ENCODE peak calls at places on chromosome 17, in seven cellular contexts. One of them, this sample, is unnamed.
A peak's percentile ranks its signal among the peaks of the same experiment; 100 is the strongest.

GRCh38 chr17:14201087-14201486 is 35.6 kb downstream of the CDRT15 start:
- DNase-seq in heart left ventricle: no peak
- DNase-seq in H1: no peak
- DNase-seq in retinal pigment epithelial cell: no peak
- DNase-seq in aorta: no peak
- DNase-seq in K562: no peak
- DNase-seq in mucosa of descending colon: peak; percentile 45
- DNase-seq in this sample: peak; percentile 44

GRCh38 chr17:45895969-45896793 is 1.8 kb downstream of the MAPT start:
- DNase-seq in retinal pigment epithelial cell: no peak
- DNase-seq in H1: peak; percentile 60
- DNase-seq in K562: no peak
- DNase-seq in aorta: no peak
- DNase-seq in mucosa of descending colon: no peak
- DNase-seq in heart left ventricle: no peak
- DNase-seq in this sample: no peak

GRCh38 chr17:4110152-4110551 is 32.7 kb downstream of the ZZEF1 start:
- DNase-seq in retinal pigment epithelial cell: peak; percentile 37
- DNase-seq in H1: no peak
- DNase-seq in K562: no peak
- DNase-seq in mucosa of descending colon: no peak
- DNase-seq in aorta: no peak
- DNase-seq in heart left ventricle: no peak
- DNase-seq in this sample: peak; percentile 42

GRCh38 chr17:7557825-7558543 is 566 bp upstream of the TNFSF13 start:
- DNase-seq in retinal pigment epithelial cell: peak; percentile 43
- DNase-seq in H1: peak; percentile 81
- DNase-seq in aorta: peak; percentile 94
- DNase-seq in heart left ventricle: peak; percentile 90
- DNase-seq in mucosa of descending colon: peak; percentile 93
- DNase-seq in K562: no peak
- DNase-seq in this sample: peak; percentile 38

GRCh38 chr17:48471807-48472484 is 41.9 kb upstream of the SKAP1 start:
- DNase-seq in retinal pigment epithelial cell: no peak
- DNase-seq in aorta: no peak
- DNase-seq in K562: no peak
- DNase-seq in H1: no peak
- DNase-seq in heart left ventricle: no peak
- DNase-seq in mucosa of descending colon: no peak
- DNase-seq in this sample: no peak

GRCh38 chr17:70168044-70168978 is 1.0 kb upstream of the KCNJ2 start:
- DNase-seq in heart left ventricle: peak; percentile 68
- DNase-seq in retinal pigment epithelial cell: peak; percentile 58
- DNase-seq in aorta: peak; percentile 60
- DNase-seq in mucosa of descending colon: peak; percentile 83
- DNase-seq in K562: peak; percentile 19
- DNase-seq in H1: peak; percentile 65
- DNase-seq in this sample: peak; percentile 66

GRCh38 chr17:1179635-1180433 is at the start of gene ABR:
- DNase-seq in retinal pigment epithelial cell: no peak
- DNase-seq in aorta: peak; percentile 77
- DNase-seq in H1: peak; percentile 82
- DNase-seq in heart left ventricle: peak; percentile 60
- DNase-seq in K562: peak; percentile 78
- DNase-seq in mucosa of descending colon: peak; percentile 51
- DNase-seq in this sample: peak; percentile 47

GRCh38 chr17:17670701-17671319 is 10.4 kb upstream of the RAI1 start:
- DNase-seq in K562: no peak
- DNase-seq in mucosa of descending colon: no peak
- DNase-seq in H1: no peak
- DNase-seq in aorta: no peak
- DNase-seq in heart left ventricle: no peak
- DNase-seq in retinal pigment epithelial cell: no peak
- DNase-seq in this sample: no peak

GRCh38 chr17:56653877-56654276 is 60.4 kb downstream of the NOG start:
- DNase-seq in mucosa of descending colon: peak; percentile 12
- DNase-seq in aorta: no peak
- DNase-seq in K562: peak; percentile 34
- DNase-seq in H1: no peak
- DNase-seq in retinal pigment epithelial cell: no peak
- DNase-seq in heart left ventricle: no peak
- DNase-seq in this sample: peak; percentile 19

GRCh38 chr17:42673885-42674754 is 2.7 kb downstream of the PLEKHH3 start:
- DNase-seq in mucosa of descending colon: peak; percentile 60
- DNase-seq in heart left ventricle: peak; percentile 87
- DNase-seq in K562: peak; percentile 81
- DNase-seq in retinal pigment epithelial cell: no peak
- DNase-seq in H1: peak; percentile 81
- DNase-seq in aorta: peak; percentile 84
- DNase-seq in this sample: peak; percentile 61
- H3K4me3 ChIP-seq in mucosa of descending colon: no peak overlapping the region
- H3K4me3 ChIP-seq in heart left ventricle: peak overlapping the region; percentile 82
- H3K4me3 ChIP-seq in K562: peak overlapping the region; percentile 7
- H3K4me3 ChIP-seq in retinal pigment epithelial cell: peak overlapping the region; percentile 89
- H3K4me3 ChIP-seq in H1: peak overlapping the region; percentile 38
- H3K4me3 ChIP-seq in aorta: peak overlapping the region; percentile 60
- H3K4me3 ChIP-seq in this sample: peak overlapping the region; percentile 43

GRCh38 chr17:66399441-66399840 is 97.0 kb downstream of the PRKCA start:
- DNase-seq in aorta: no peak
- DNase-seq in H1: no peak
- DNase-seq in K562: no peak
- DNase-seq in retinal pigment epithelial cell: no peak
- DNase-seq in mucosa of descending colon: no peak
- DNase-seq in heart left ventricle: no peak
- DNase-seq in this sample: no peak
- H3K4me3 ChIP-seq in aorta: no peak overlapping the region
- H3K4me3 ChIP-seq in H1: no peak overlapping the region
- H3K4me3 ChIP-seq in K562: no peak overlapping the region
- H3K4me3 ChIP-seq in retinal pigment epithelial cell: no peak overlapping the region
- H3K4me3 ChIP-seq in mucosa of descending colon: no peak overlapping the region
- H3K4me3 ChIP-seq in heart left ventricle: no peak overlapping the region
- H3K4me3 ChIP-seq in this sample: no peak overlapping the region

GRCh38 chr17:77507116-77507885 is 366.5 kb downstream of the SEC14L1 start:
- DNase-seq in heart left ventricle: peak; percentile 11
- DNase-seq in H1: no peak
- DNase-seq in aorta: peak; percentile 22
- DNase-seq in retinal pigment epithelial cell: no peak
- DNase-seq in K562: no peak
- DNase-seq in mucosa of descending colon: no peak
- DNase-seq in this sample: no peak
- H3K4me3 ChIP-seq in heart left ventricle: no peak overlapping the region
- H3K4me3 ChIP-seq in H1: no peak overlapping the region
- H3K4me3 ChIP-seq in aorta: no peak overlapping the region
- H3K4me3 ChIP-seq in retinal pigment epithelial cell: no peak overlapping the region
- H3K4me3 ChIP-seq in K562: no peak overlapping the region
- H3K4me3 ChIP-seq in mucosa of descending colon: no peak overlapping the region
- H3K4me3 ChIP-seq in this sample: no peak overlapping the region

DNA sequence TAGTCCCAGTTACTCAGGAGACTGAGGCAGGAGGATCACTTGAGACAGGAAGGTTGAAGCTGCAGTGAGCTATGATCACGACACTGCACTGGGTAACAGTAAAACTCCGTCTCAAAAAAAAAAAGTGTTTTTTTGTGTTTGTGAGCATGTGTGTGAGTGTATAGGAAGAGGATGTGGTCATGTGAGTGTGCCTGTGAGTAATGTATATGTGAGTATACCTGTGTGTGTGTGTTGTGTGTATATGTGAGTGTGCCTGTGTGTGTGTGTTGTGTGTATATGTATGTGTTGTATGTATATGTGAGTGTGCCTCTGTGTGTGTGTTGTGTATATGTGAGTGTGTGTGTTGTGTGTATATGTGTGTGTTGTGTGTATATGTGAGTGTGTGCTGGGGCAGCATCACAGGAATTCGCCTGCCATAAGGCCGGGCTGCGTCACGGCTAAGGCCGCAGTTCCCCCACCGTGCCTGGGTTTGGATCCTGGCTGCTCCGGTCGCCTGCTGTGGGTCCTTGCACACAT is 21.4 kb upstream of the NPTX1 start:
- DNase-seq in H1: no peak
- DNase-seq in aorta: no peak
- DNase-seq in mucosa of descending colon: no peak
- DNase-seq in K562: no peak
- DNase-seq in heart left ventricle: no peak
- DNase-seq in retinal pigment epithelial cell: no peak
- DNase-seq in this sample: no peak
- H3K4me3 ChIP-seq in H1: no peak overlapping the region
- H3K4me3 ChIP-seq in aorta: no peak overlapping the region
- H3K4me3 ChIP-seq in mucosa of descending colon: no peak overlapping the region
- H3K4me3 ChIP-seq in K562: no peak overlapping the region
- H3K4me3 ChIP-seq in heart left ventricle: no peak overlapping the region
- H3K4me3 ChIP-seq in retinal pigment epithelial cell: no peak overlapping the region
- H3K4me3 ChIP-seq in this sample: no peak overlapping the region

GRCh38 chr17:44655983-44656700 is at the start of gene MEIOC:
- DNase-seq in mucosa of descending colon: no peak
- DNase-seq in retinal pigment epithelial cell: no peak
- DNase-seq in K562: no peak
- DNase-seq in aorta: no peak
- DNase-seq in H1: peak; percentile 84
- DNase-seq in heart left ventricle: no peak
- DNase-seq in this sample: peak; percentile 22
- H3K4me3 ChIP-seq in mucosa of descending colon: no peak within 1 kb of the TSS
- H3K4me3 ChIP-seq in retinal pigment epithelial cell: peak within 1 kb of the TSS; percentile 31
- H3K4me3 ChIP-seq in K562: no peak within 1 kb of the TSS
- H3K4me3 ChIP-seq in aorta: no peak within 1 kb of the TSS
- H3K4me3 ChIP-seq in H1: peak within 1 kb of the TSS; percentile 45
- H3K4me3 ChIP-seq in heart left ventricle: peak within 1 kb of the TSS; percentile 31
- H3K4me3 ChIP-seq in this sample: peak within 1 kb of the TSS; percentile 7

GRCh38 chr17:76707985-76708807 is 2.6 kb downstream of the MXRA7 start:
- DNase-seq in K562: peak; percentile 58
- DNase-seq in heart left ventricle: no peak
- DNase-seq in aorta: no peak
- DNase-seq in H1: peak; percentile 87
- DNase-seq in retinal pigment epithelial cell: no peak
- DNase-seq in mucosa of descending colon: no peak
- DNase-seq in this sample: peak; percentile 35
- H3K4me3 ChIP-seq in K562: no peak overlapping the region
- H3K4me3 ChIP-seq in heart left ventricle: peak overlapping the region; percentile 80
- H3K4me3 ChIP-seq in aorta: no peak overlapping the region
- H3K4me3 ChIP-seq in H1: peak overlapping the region; percentile 5
- H3K4me3 ChIP-seq in retinal pigment epithelial cell: no peak overlapping the region
- H3K4me3 ChIP-seq in mucosa of descending colon: no peak overlapping the region
- H3K4me3 ChIP-seq in this sample: peak overlapping the region; percentile 0

DNA sequence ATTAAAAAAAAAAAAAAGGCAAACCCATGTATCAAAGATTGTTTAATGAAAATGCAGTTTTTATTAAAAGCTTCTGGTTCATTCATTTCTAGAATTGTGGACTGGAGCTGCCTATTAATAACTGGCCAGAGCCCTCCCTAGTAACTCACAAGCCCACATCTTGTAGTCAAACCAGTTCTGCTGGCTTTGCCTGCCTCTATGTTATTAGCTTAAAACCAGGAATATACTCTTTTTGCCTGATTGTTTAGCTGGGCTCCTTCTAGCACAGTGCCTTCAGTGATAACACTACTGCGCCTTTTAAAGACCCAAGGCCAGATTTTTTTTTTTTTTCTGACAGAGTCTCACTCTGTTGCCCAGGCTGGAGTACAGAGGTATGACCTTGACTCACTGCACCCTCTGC is 26.0 kb downstream of the TAC4 start:
- DNase-seq in retinal pigment epithelial cell: no peak
- DNase-seq in K562: no peak
- DNase-seq in heart left ventricle: no peak
- DNase-seq in mucosa of descending colon: no peak
- DNase-seq in H1: no peak
- DNase-seq in aorta: no peak
- DNase-seq in this sample: no peak
- H3K4me3 ChIP-seq in retinal pigment epithelial cell: no peak overlapping the region
- H3K4me3 ChIP-seq in K562: no peak overlapping the region
- H3K4me3 ChIP-seq in heart left ventricle: no peak overlapping the region
- H3K4me3 ChIP-seq in mucosa of descending colon: no peak overlapping the region
- H3K4me3 ChIP-seq in H1: no peak overlapping the region
- H3K4me3 ChIP-seq in aorta: no peak overlapping the region
- H3K4me3 ChIP-seq in this sample: no peak overlapping the region

DNA sequence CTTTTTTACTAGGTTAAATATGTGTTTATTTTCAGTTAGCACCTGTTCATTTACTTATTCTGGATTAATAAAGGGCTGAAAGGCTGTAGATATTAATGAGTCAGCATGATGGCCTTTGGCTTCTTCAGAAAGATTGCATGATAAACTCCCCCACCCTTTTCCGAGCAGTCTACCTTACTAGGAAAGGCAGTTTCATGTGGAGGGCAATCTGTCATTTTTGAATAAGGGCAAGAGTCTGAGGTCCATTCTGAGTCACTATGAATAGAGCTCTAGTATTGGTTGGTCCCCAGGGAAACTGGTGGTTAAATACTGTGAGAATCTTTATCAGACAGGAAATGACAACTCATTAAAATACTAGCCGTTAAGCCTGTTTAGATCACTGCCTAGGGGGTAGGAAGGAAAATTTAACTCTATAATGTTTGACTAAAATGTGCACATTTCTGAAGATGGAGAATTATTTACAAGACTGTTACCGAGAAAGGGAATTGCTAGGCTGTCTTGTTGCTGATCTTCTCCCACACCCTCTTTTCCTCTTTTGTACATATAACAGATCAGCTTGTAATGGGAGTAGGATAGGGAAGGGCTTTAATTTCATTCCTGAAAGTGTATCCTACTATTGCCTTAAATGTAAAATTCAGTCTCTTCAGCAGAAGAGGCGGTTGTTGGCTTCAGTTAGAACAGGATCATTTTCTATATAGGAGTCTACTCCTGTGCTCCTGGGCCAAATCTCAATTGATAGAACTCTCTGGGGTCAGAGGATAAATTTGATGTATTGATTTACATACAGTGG is 63.3 kb downstream of the TUBD1 start:
- DNase-seq in K562: peak; percentile 60
- DNase-seq in mucosa of descending colon: peak; percentile 86
- DNase-seq in H1: no peak
- DNase-seq in heart left ventricle: no peak
- DNase-seq in retinal pigment epithelial cell: peak; percentile 99
- DNase-seq in aorta: no peak
- DNase-seq in this sample: no peak
- H3K4me3 ChIP-seq in K562: peak overlapping the region; percentile 4
- H3K4me3 ChIP-seq in mucosa of descending colon: no peak overlapping the region
- H3K4me3 ChIP-seq in H1: no peak overlapping the region
- H3K4me3 ChIP-seq in heart left ventricle: peak overlapping the region; percentile 38
- H3K4me3 ChIP-seq in retinal pigment epithelial cell: peak overlapping the region; percentile 30
- H3K4me3 ChIP-seq in aorta: no peak overlapping the region
- H3K4me3 ChIP-seq in this sample: no peak overlapping the region

This sample was measured in cardiac muscle cell.